ENCODE peak calls at places on chromosomes 11 and 22, in six cellular contexts. W, O, P, G, H and F are unnamed samples.
A peak's percentile ranks its signal among the peaks of the same experiment; 100 is the strongest.

GRCh38 chr11:62614275-62614674 is 1.2 kb downstream of the ROM1 start:
- DNase-seq in W (peak; percentile 49), O (no peak), P (no peak), G (no peak), H (no peak), F (no peak)

GRCh38 chr11:13606701-13607100 is 61.8 kb upstream of the FAR1 start:
- DNase-seq in W (no peak), O (no peak), P (no peak), G (no peak), H (no peak), F (no peak)

GRCh38 chr22:26958378-26958777 is 301.0 kb downstream of the MIAT start:
- DNase-seq in W (no peak), O (no peak), P (no peak), G (no peak), H (no peak), F (no peak)

GRCh38 chr22:22244337-22245250 is at the start of gene VPREB1:
- DNase-seq in W (no peak), O (no peak), P (no peak), G (no peak), H (no peak), F (no peak)

GRCh38 chr11:688681-689080 is 6.3 kb downstream of the DEAF1 start:
- DNase-seq in W (no peak), O (no peak), P (no peak), G (no peak), H (no peak), F (no peak)

GRCh38 chr11:17197431-17197898 is 10.3 kb downstream of the PIK3C2A start:
- DNase-seq in W (no peak), O (no peak), P (no peak), G (no peak), H (no peak), F (no peak)

GRCh38 chr11:104325093-104325492 is 161.1 kb upstream of the PDGFD start:
- DNase-seq in W (no peak), O (no peak), P (no peak), G (no peak), H (no peak), F (no peak)

GRCh38 chr22:36816338-36816634 is 549 bp downstream of the PVALB start:
- DNase-seq in W (no peak), O (peak; percentile 45), P (no peak), G (no peak), H (no peak), F (no peak)

GRCh38 chr11:28058333-28058732 is 49.6 kb downstream of the KIF18A start:
- DNase-seq in W (no peak), O (peak; percentile 1), P (no peak), G (no peak), H (no peak), F (no peak)

GRCh38 chr22:38109391-38110000 is 988 bp downstream of the BAIAP2L2 start:
- DNase-seq in W (no peak), O (peak; percentile 31), P (no peak), G (no peak), H (peak; percentile 44), F (no peak)

GRCh38 chr11:33557201-33557600 is 143.4 kb downstream of the C11orf91 start:
- DNase-seq in W (no peak), O (no peak), P (no peak), G (no peak), H (no peak), F (no peak)

GRCh38 chr11:57339305-57339704 is 1.2 kb downstream of the P2RX3 start:
- DNase-seq in W (no peak), O (no peak), P (no peak), G (peak; percentile 16), H (no peak), F (no peak)

GRCh38 chr11:93875637-93876036 is 25.2 kb upstream of the VSTM5 start:
- DNase-seq in W (no peak), O (no peak), P (no peak), G (no peak), H (no peak), F (no peak)

GRCh38 chr22:27217154-27217553 is 559.8 kb downstream of the MIAT start:
- DNase-seq in W (no peak), O (no peak), P (no peak), G (no peak), H (no peak), F (no peak)

GRCh38 chr11:118002541-118003019 is 16.4 kb downstream of the IL10RA start:
- DNase-seq in W (no peak), O (peak; percentile 86), P (no peak), G (peak; percentile 60), H (peak; percentile 49), F (no peak)

GRCh38 chr11:69546735-69547370 is 65.4 kb downstream of the LINC01488 start:
- DNase-seq in W (no peak), O (no peak), P (no peak), G (no peak), H (peak; percentile 17), F (no peak)

GRCh38 chr11:34940026-34940677 is 23.7 kb downstream of the PDHX start:
- DNase-seq in W (no peak), O (no peak), P (no peak), G (no peak), H (no peak), F (no peak)

GRCh38 chr11:122782222-122782621 is 56.1 kb upstream of the CRTAM start:
- DNase-seq in W (no peak), O (no peak), P (no peak), G (no peak), H (no peak), F (no peak)

GRCh38 chr11:122784325-122785155 is 53.8 kb upstream of the CRTAM start:
- DNase-seq in W (no peak), O (no peak), P (peak; percentile 20), G (peak; percentile 65), H (no peak), F (no peak)

GRCh38 chr11:122786896-122787295 is 51.4 kb upstream of the CRTAM start:
- DNase-seq in W (no peak), O (no peak), P (no peak), G (no peak), H (no peak), F (no peak)

GRCh38 chr11:122781378-122782040 is 56.8 kb upstream of the CRTAM start:
- DNase-seq in W (peak; percentile 83), O (peak; percentile 90), P (peak; percentile 56), G (peak; percentile 90), H (peak; percentile 87), F (peak; percentile 77)

DNA sequence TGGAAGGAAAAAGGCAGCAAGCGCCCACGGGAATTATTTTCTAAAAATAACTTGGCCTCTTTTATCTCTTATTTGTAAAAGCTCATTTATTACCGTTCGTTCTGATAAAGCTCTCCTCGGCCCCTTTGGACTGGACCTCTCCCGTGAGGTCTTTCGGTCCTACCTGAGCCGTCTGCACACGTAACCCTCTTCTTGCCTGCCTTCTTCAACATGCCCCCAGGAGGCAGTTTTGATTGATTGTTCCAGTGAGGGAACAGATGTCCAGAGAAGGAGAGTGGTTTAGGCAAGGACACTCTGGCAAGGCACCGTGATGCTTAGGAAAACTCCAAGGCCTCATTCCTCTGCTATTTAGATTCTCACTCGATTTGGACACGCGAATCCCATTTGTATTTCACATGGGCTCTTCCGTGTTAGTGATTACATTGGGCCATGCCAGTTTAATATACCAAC is 53.1 kb upstream of the CRTAM start:
- DNase-seq in W (no peak), O (no peak), P (no peak), G (no peak), H (no peak), F (no peak)
- H3K27ac ChIP-seq in W (no peak overlapping the region), O (no peak overlapping the region), P (peak overlapping the region; percentile 38), G (peak overlapping the region; percentile 9), H (peak overlapping the region; percentile 61), F (peak overlapping the region; percentile 33)

DNA sequence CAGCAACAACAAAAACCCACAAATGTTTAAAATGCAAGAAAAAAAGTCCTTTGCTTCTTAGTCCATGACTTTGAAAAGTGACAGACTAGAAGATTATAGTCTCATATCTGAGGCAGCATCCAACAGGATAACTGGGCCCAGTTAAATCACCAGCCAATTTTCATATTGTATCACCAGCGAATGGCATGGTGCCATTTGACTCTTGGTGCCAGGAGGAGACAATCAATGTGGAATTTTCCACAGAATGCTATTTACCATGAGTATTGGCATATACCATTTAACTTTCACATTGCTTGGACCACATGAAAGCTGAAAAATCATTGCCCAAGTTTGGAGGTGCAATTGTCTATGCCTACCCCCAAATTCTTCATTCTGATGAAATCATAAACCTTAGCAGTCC is 255.5 kb downstream of the TENM4 start:
- DNase-seq in W (no peak), O (no peak), P (no peak), G (no peak), H (no peak), F (no peak)
- H3K27ac ChIP-seq in W (no peak overlapping the region), O (no peak overlapping the region), P (no peak overlapping the region), G (no peak overlapping the region), H (no peak overlapping the region), F (no peak overlapping the region)

GRCh38 chr22:46588279-46589140 is 31.7 kb upstream of the GRAMD4 start:
- DNase-seq in W (peak; percentile 22), O (peak; percentile 13), P (no peak), G (no peak), H (peak; percentile 51), F (no peak)

GRCh38 chr22:46587492-46588278 is 32.5 kb upstream of the GRAMD4 start:
- DNase-seq in W (peak; percentile 44), O (no peak), P (no peak), G (no peak), H (peak; percentile 68), F (no peak)

GRCh38 chr22:46589871-46590271 is 30.3 kb upstream of the GRAMD4 start:
- DNase-seq in W (no peak), O (peak; percentile 1), P (no peak), G (no peak), H (no peak), F (no peak)

GRCh38 chr22:46590334-46590733 is 29.9 kb upstream of the GRAMD4 start:
- DNase-seq in W (peak; percentile 19), O (peak; percentile 3), P (no peak), G (no peak), H (peak; percentile 43), F (no peak)

GRCh38 chr22:46589141-46589748 is 30.9 kb upstream of the GRAMD4 start:
- DNase-seq in W (no peak), O (peak; percentile 1), P (no peak), G (no peak), H (no peak), F (no peak)
- H3K27ac ChIP-seq in W (no peak overlapping the region), O (no peak overlapping the region), P (no peak overlapping the region), G (no peak overlapping the region), H (no peak overlapping the region), F (no peak overlapping the region)

GRCh38 chr22:40177738-40178416 is at the start of gene TNRC6B:
- DNase-seq in W (peak; percentile 39), O (peak; percentile 93), P (peak; percentile 67), G (peak; percentile 52), H (no peak), F (peak; percentile 62)
- H3K27ac ChIP-seq in W (peak within 1 kb of the TSS; percentile 83), O (peak within 1 kb of the TSS; percentile 87), P (peak within 1 kb of the TSS; percentile 79), G (no peak within 1 kb of the TSS), H (peak within 1 kb of the TSS; percentile 76), F (peak within 1 kb of the TSS; percentile 65)

GRCh38 chr11:63720611-63721010 is 39.3 kb downstream of the RTN3 start:
- DNase-seq in W (no peak), O (no peak), P (no peak), G (no peak), H (no peak), F (no peak)
- H3K27ac ChIP-seq in W (no peak overlapping the region), O (no peak overlapping the region), P (no peak overlapping the region), G (no peak overlapping the region), H (no peak overlapping the region), F (no peak overlapping the region)